ENCODE peak calls at places on chromosomes 3 and 15, in ten cellular contexts. P, Y, N, J, X, H, S, K, B and D are unnamed samples.

GRCh38 chr15:52710050-52710709 is 31.0 kb upstream of the ATOSA start:
- DNase-seq in K (no peak), S (no peak), J (no peak), P (no peak), H (no peak), B (no peak), Y (no peak), X (peak), N (no peak), D (no peak)

GRCh38 chr3:129593595-129594339 is 12.7 kb downstream of the PLXND1 start:
- DNase-seq in K (peak), H (peak), B (no peak), Y (no peak), S (no peak), N (no peak), P (peak), X (no peak), J (peak), D (peak)

GRCh38 chr3:5016218-5017161 is 37.3 kb downstream of the BHLHE40 start:
- DNase-seq in H (peak), Y (no peak), B (peak), S (no peak), P (peak), N (peak), X (peak), K (peak), J (peak), D (peak)

GRCh38 chr3:43348852-43349574 is 62.7 kb downstream of the SNRK start:
- DNase-seq in P (no peak), H (no peak), Y (no peak), X (no peak), S (no peak), J (no peak), K (no peak), B (no peak), N (no peak), D (no peak)

GRCh38 chr3:130834476-130834875 is 59.4 kb upstream of the ATP2C1 start:
- DNase-seq in B (no peak), N (no peak), K (no peak), J (no peak), P (no peak), X (no peak), H (peak), Y (no peak), S (no peak), D (no peak)

GRCh38 chr3:10420745-10421475 is 84.5 kb downstream of the ATP2B2 start:
- DNase-seq in N (no peak), P (no peak), K (no peak), B (no peak), X (no peak), J (no peak), H (no peak), S (no peak), Y (no peak), D (no peak)

GRCh38 chr15:25849431-25849921 is 13.7 kb downstream of the ATP10A start:
- DNase-seq in K (no peak), H (peak), P (no peak), N (peak), X (peak), B (no peak), J (no peak), S (peak), Y (peak), D (no peak)

GRCh38 chr3:19149388-19149787 is 1.1 kb downstream of the KCNH8 start:
- DNase-seq in N (peak), P (no peak), K (peak), J (no peak), X (no peak), S (no peak), Y (no peak), B (no peak), H (peak), D (no peak)

DNA sequence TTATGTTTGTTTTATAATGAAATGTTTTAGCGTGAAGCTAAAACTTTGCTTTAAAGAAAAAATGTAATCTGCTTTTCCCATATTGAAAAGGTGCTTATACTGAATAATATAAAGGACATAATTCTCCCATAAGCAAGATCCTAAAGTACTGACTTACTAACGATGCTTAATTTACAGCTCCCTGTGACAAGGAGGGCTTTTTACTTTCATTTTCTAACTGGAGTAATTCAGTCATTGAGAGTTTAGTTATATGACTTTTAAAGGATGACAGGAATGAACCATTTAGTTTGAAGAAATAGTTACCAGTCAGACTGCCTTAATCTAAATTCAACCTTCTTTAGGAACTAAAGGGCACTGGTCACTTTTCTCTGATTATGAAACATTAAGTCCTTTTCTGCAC is 19.3 kb upstream of the ZPLD1 start:
- DNase-seq in X (no peak), K (no peak), S (no peak), B (no peak), Y (no peak), H (peak), J (no peak), P (no peak), N (no peak), D (no peak)
- H3K4me3 ChIP-seq in X (no peak), K (no peak), S (no peak), B (no peak), Y (no peak), H (no peak), J (no peak), P (no peak), N (no peak), D (no peak)

GRCh38 chr3:66472313-66473134 is 28.3 kb downstream of the LRIG1 start:
- DNase-seq in J (peak), S (no peak), H (peak), K (no peak), X (no peak), Y (no peak), P (no peak), N (no peak), B (no peak), D (no peak)
- H3K4me3 ChIP-seq in J (no peak), S (no peak), H (no peak), K (no peak), X (no peak), Y (no peak), P (no peak), N (no peak), B (no peak), D (no peak)

GRCh38 chr3:126267976-126268615 is 87.7 kb upstream of the ALDH1L1 start:
- DNase-seq in S (no peak), J (no peak), N (no peak), P (peak), X (no peak), K (no peak), H (no peak), B (no peak), Y (no peak), D (no peak)
- H3K4me3 ChIP-seq in S (peak), J (no peak), N (peak), P (no peak), X (no peak), K (no peak), H (peak), B (peak), Y (peak), D (peak)

GRCh38 chr15:92122259-92122658 is 268.8 kb downstream of the SLCO3A1 start:
- DNase-seq in H (no peak), B (no peak), N (no peak), Y (no peak), X (no peak), K (no peak), J (no peak), P (no peak), S (no peak), D (no peak)
- H3K4me3 ChIP-seq in H (no peak), B (no peak), N (no peak), Y (no peak), X (no peak), K (no peak), J (no peak), P (no peak), S (no peak), D (no peak)

DNA sequence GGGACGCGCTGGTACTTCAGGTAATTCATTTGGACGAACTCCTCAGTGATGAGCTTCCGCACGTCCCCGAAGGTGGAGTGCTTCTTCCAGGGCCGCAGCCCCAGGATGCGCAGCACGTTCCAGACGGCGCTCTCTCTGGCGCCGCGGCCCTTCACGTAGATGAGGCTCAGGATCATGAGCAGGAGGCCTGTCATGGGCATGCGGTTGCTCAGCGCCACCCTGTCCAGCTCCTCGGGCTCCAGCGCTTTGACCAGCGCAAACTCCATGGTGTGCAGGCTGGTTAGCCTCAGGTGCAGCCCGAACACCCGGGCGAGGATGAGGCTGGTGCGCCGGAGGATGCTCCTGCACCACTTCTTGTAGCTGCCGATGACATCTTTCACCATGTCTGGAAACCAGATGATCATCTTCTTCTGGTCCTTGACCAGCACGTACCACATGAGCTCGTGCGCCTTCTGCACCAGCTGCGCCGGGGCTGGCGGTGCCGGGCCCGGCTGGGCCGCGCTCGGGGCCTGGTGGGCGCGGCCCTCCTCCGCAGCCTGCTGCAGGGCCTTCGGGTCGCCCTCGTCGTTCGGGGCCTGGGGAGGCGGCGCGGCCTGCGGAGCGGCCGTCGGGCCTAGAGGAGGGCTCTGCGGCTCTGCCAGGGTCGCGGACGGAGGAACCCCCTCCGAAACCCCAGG is 501 bp downstream of the NDN start:
- DNase-seq in J (no peak), P (peak), B (no peak), K (no peak), X (no peak), H (no peak), Y (no peak), S (no peak), N (no peak), D (no peak)
- H3K4me3 ChIP-seq in J (peak), P (no peak), B (no peak), K (no peak), X (peak), H (peak), Y (peak), S (peak), N (peak), D (peak)

GRCh38 chr3:183817111-183817510 is 8.3 kb downstream of the MAP6D1 start:
- DNase-seq in N (no peak), P (no peak), Y (no peak), K (no peak), J (no peak), H (no peak), X (no peak), S (no peak), B (no peak), D (no peak)

GRCh38 chr3:183814240-183814639 is 11.1 kb downstream of the MAP6D1 start:
- DNase-seq in Y (no peak), K (no peak), X (no peak), H (no peak), P (no peak), B (no peak), S (no peak), J (no peak), N (no peak), D (no peak)

GRCh38 chr3:183816681-183817080 is 8.7 kb downstream of the MAP6D1 start:
- DNase-seq in P (no peak), N (no peak), X (no peak), K (no peak), H (peak), J (no peak), S (no peak), B (no peak), Y (no peak), D (no peak)

GRCh38 chr3:183815951-183816475 is 9.4 kb downstream of the MAP6D1 start:
- DNase-seq in N (no peak), J (no peak), S (no peak), K (no peak), Y (no peak), X (no peak), P (no peak), H (no peak), B (no peak), D (no peak)

DNA sequence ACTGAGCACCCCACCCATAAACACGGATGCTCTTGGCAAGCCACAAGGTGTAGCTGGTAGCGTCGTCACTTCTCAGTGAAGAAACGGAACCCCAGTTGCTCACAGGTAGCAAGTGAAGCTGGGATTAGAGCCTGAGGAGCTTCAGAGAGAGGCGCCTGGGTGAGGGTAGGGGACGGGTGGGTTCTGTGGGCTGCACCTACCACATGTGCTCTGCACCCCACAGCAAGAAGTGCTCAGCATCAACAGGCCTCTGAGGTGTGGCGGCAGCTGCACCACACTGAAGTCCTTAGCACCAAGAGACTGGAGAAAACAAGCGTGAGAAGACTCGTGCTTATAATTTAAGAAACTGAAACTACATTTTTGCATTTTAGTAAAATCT is 9.8 kb downstream of the MAP6D1 start:
- DNase-seq in K (no peak), J (no peak), Y (no peak), X (no peak), S (no peak), P (no peak), N (no peak), H (no peak), B (no peak), D (no peak)
- H3K4me3 ChIP-seq in K (no peak), J (no peak), Y (no peak), X (no peak), S (no peak), P (no peak), N (no peak), H (no peak), B (no peak), D (no peak)